ENCODE peak calls at places on chromosomes 11 and 22, in eight cellular contexts. H is trophoblast cell, Q is A549, K is HCT116, I is heart right ventricle, V is endothelial cell of umbilical vein, D is psoas muscle, U is hepatocyte. A is an unnamed sample.

GRCh38 chr11:59901306-59901705 is 22.7 kb downstream of the OOSP3 start:
- DNase-seq in H (no peak), Q (no peak), K (peak; percentile 22), I (no peak), V (peak; percentile 98), D (no peak), U (peak; percentile 12), A (peak; percentile 60)

GRCh38 chr11:93267383-93267782 is 63.2 kb upstream of the DEUP1 start:
- DNase-seq in H (peak; percentile 66), Q (no peak), K (no peak), I (no peak), V (no peak), D (no peak), U (no peak), A (no peak)

GRCh38 chr11:75100314-75100713 is 3.6 kb upstream of the OR2AT4 start:
- DNase-seq in H (peak; percentile 2), Q (peak; percentile 52), K (no peak), I (no peak), V (no peak), D (no peak), U (no peak), A (no peak)

GRCh38 chr11:30244255-30244654 is 13.4 kb downstream of the FSHB start:
- DNase-seq in H (no peak), Q (peak; percentile 4), K (peak; percentile 29), I (no peak), V (no peak), D (no peak), U (peak; percentile 8), A (no peak)

GRCh38 chr11:74507582-74507981 is 14.1 kb upstream of the LIPT2 start:
- DNase-seq in H (no peak), Q (no peak), K (no peak), I (no peak), V (no peak), D (no peak), U (no peak), A (no peak)

GRCh38 chr11:72012897-72013721 is 14.4 kb downstream of the IL18BP start:
- DNase-seq in H (peak; percentile 79), Q (no peak), K (no peak), I (peak; percentile 71), V (no peak), D (peak; percentile 89), U (no peak), A (no peak)

GRCh38 chr11:131457163-131457562 is 86.7 kb downstream of the NTM start:
- DNase-seq in H (no peak), Q (no peak), K (no peak), I (no peak), V (no peak), D (no peak), U (no peak), A (no peak)

GRCh38 chr11:871472-871871 is 28.8 kb downstream of the TSPAN4 start:
- DNase-seq in H (no peak), Q (no peak), K (no peak), I (no peak), V (no peak), D (no peak), U (no peak), A (no peak)

GRCh38 chr22:26977741-26978140 is 320.4 kb downstream of the MIAT start:
- DNase-seq in H (no peak), Q (no peak), K (no peak), I (no peak), V (no peak), D (no peak), U (no peak), A (no peak)

GRCh38 chr11:5690216-5690615 is 626 bp downstream of the TRIM22 start:
- DNase-seq in H (no peak), Q (no peak), K (no peak), I (no peak), V (peak; percentile 84), D (no peak), U (no peak), A (no peak)

DNA sequence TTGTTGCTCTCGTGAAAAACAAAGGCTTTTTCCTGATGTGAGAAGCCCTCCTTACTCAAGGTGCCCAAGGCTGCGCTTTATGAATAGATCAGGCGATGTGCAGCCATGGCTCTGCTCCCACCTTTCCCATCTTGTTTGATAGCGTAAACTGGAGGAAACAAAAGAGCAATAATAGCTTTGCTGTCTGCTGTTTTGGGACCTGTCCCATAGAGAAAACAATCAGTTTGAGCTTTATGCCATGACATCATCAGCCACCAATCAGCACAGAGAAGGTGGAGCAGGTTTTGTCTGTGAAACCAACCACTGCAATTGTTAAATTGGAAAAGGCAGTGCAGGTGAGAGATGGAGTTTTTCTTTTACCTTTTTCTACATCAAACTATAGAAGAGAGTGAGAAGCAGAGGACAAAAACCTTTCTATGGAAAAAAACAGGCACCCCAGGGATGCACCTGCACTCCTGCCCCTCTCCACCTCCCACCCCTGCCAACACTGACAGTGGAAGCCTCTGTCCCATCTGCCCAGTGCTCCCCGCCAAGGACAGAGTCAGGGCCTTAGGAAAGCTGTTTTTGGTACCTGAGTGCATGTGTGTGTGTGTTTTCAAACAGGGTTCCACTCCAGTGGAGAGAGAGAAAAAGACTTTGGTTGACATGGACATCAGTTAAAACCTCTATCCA is 80.7 kb downstream of the MICAL3 start:
- DNase-seq in H (no peak), Q (no peak), K (no peak), I (no peak), V (peak; percentile 22), D (no peak), U (no peak), A (no peak)
- H3K4me1 ChIP-seq in H (peaks cover 16% of the 10 kb centered on the region), Q (peaks cover 8% of the 10 kb centered on the region), K (no peaks in the 10 kb centered on the region), I (peaks cover 86% of the 10 kb centered on the region), V (no peaks in the 10 kb centered on the region), D (peaks cover 77% of the 10 kb centered on the region), U (peaks cover 4% of the 10 kb centered on the region), A (no peaks in the 10 kb centered on the region)

GRCh38 chr11:68266121-68266891 is 5.5 kb downstream of the C11orf24 start:
- DNase-seq in H (no peak), Q (no peak), K (no peak), I (no peak), V (no peak), D (no peak), U (no peak), A (no peak)

GRCh38 chr11:68266936-68267880 is 4.6 kb downstream of the C11orf24 start:
- DNase-seq in H (no peak), Q (no peak), K (no peak), I (no peak), V (no peak), D (no peak), U (no peak), A (no peak)

GRCh38 chr11:68269414-68270081 is 2.2 kb downstream of the C11orf24 start:
- DNase-seq in H (peak; percentile 75), Q (no peak), K (no peak), I (no peak), V (no peak), D (no peak), U (peak; percentile 42), A (no peak)

GRCh38 chr11:68270334-68271022 is 1.3 kb downstream of the C11orf24 start:
- DNase-seq in H (peak; percentile 41), Q (no peak), K (no peak), I (no peak), V (no peak), D (no peak), U (peak; percentile 65), A (no peak)

GRCh38 chr11:68267881-68268240 is 3.9 kb downstream of the C11orf24 start:
- DNase-seq in H (no peak), Q (no peak), K (no peak), I (no peak), V (no peak), D (no peak), U (no peak), A (no peak)
- H3K4me1 ChIP-seq in H (peaks cover 4% of the 10 kb centered on the region), Q (peaks cover 19% of the 10 kb centered on the region), K (peaks cover 8% of the 10 kb centered on the region), I (peaks cover 46% of the 10 kb centered on the region), V (peaks cover 7% of the 10 kb centered on the region), D (peaks cover 25% of the 10 kb centered on the region), U (peaks cover 12% of the 10 kb centered on the region), A (peaks cover 11% of the 10 kb centered on the region)

GRCh38 chr11:117188620-117189081 is 10.1 kb downstream of the SIDT2 start:
- DNase-seq in H (no peak), Q (no peak), K (no peak), I (no peak), V (no peak), D (no peak), U (no peak), A (no peak)

GRCh38 chr11:117187799-117188481 is 9.4 kb downstream of the SIDT2 start:
- DNase-seq in H (no peak), Q (no peak), K (no peak), I (no peak), V (no peak), D (peak; percentile 41), U (no peak), A (no peak)

GRCh38 chr11:117189191-117189940 is 9.8 kb upstream of the TAGLN start:
- DNase-seq in H (no peak), Q (no peak), K (no peak), I (no peak), V (no peak), D (no peak), U (no peak), A (no peak)

GRCh38 chr11:117191680-117192400 is 7.3 kb upstream of the TAGLN start:
- DNase-seq in H (no peak), Q (no peak), K (no peak), I (no peak), V (no peak), D (peak; percentile 28), U (no peak), A (no peak)

DNA sequence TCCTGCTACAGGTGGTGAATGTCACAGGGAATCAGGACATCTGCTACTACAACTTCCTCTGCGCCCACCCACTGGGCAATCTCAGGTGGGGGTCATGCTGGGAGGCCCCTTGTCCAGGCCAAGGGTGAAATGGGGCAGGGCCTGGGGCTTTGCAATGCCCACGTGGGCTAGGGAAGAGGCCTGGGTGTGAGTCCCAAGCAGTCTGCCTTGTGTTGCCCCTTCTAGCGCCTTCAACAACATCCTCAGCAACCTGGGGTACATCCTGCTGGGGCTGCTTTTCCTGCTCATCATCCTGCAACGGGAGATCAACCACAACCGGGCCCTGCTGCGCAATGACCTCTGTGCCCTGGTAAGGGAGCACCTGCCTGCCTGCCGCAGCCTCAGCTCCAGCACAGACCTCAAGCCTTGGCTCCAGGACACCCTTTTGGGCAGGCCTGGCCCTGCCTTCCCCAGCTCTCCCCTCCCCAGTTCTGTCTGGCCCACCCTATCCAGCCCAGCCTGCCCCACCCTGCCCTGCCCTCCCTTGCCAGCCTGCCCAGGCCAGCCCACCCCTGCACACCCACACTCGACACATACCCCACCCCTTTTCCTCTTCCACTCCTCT is 9.1 kb upstream of the TAGLN start:
- DNase-seq in H (no peak), Q (no peak), K (no peak), I (no peak), V (no peak), D (no peak), U (no peak), A (no peak)
- H3K4me1 ChIP-seq in H (no peaks in the 10 kb centered on the region), Q (no peaks in the 10 kb centered on the region), K (no peaks in the 10 kb centered on the region), I (no peaks in the 10 kb centered on the region), V (no peaks in the 10 kb centered on the region), D (no peaks in the 10 kb centered on the region), U (no peaks in the 10 kb centered on the region), A (no peaks in the 10 kb centered on the region)

DNA sequence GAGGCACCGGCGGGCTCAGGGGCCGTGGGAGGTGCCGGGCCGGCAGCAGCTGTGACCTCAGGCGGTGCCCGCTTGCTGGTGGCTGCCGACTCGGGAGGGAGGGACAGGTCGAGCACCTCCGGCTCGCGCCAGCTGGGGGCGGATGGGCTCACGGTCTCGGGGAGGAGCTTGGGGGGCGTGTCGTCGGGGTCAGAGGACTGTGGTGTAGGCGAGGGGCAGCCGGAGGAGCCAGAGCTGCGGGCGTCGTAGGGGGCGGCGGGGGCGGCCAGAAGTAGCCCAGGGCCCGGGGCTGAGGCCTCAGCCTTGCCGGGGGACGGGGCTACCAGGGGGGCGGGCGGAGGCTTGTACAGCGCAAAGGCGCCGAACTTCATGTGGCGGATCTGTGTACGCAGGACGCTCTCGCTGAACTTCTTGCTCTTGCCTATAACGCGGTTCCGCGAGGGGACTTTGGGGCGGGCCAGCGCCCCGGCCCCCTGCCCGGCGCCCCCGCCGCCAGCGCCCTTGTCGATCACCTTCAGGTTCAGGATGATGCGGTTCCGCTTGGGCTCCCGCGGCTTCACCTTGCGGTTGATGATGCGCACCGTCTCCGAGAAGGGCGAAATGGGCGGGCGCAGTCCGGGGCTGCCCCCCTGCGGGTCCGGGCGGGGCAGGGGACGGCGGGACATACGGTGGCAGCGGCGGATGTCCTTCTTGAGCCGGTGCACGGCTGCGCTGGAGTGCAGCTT is 5.5 kb downstream of the CBX6 start:
- DNase-seq in H (no peak), Q (no peak), K (no peak), I (no peak), V (no peak), D (no peak), U (peak; percentile 51), A (no peak)
- H3K4me1 ChIP-seq in H (peaks cover 1% of the 10 kb centered on the region), Q (peaks cover 17% of the 10 kb centered on the region), K (peaks cover 6% of the 10 kb centered on the region), I (peaks cover 92% of the 10 kb centered on the region), V (peaks cover 30% of the 10 kb centered on the region), D (peaks cover 20% of the 10 kb centered on the region), U (peaks cover 13% of the 10 kb centered on the region), A (peaks cover 8% of the 10 kb centered on the region)